ENCODE peak calls at places on chromosomes 3 and 15, in five cellular contexts. K is RCC 7860, Z is mesenteric fat pad, R is neuronal stem cell, E is endothelial cell of umbilical vein. F is an unnamed sample.

GRCh38 chr3:195068045-195068444 is 202.9 kb downstream of the XXYLT1 start:
- DNase-seq in K (no peak), Z (no peak), R (no peak), E (peak; percentile 59), F (no peak)

GRCh38 chr3:11610044-11610671 is 33.6 kb downstream of the VGLL4 start:
- DNase-seq in K (peak; percentile 77), Z (no peak), R (no peak), E (no peak), F (no peak)

GRCh38 chr15:57607570-57608000 is 15.9 kb downstream of the MYZAP start:
- DNase-seq in K (peak; percentile 59), Z (no peak), R (no peak), E (peak; percentile 33), F (no peak)

GRCh38 chr3:54433846-54434245 is 311.5 kb downstream of the CACNA2D3 start:
- DNase-seq in K (no peak), Z (no peak), R (peak; percentile 27), E (no peak), F (no peak)

GRCh38 chr15:67135494-67135893 is 70.1 kb downstream of the SMAD3 start:
- DNase-seq in K (no peak), Z (no peak), R (no peak), E (peak; percentile 61), F (no peak)

GRCh38 chr15:54280726-54281125 is 302.5 kb downstream of the UNC13C start:
- DNase-seq in K (no peak), Z (no peak), R (no peak), E (no peak), F (no peak)

GRCh38 chr15:41506796-41507341 is 6.8 kb downstream of the LTK start:
- DNase-seq in K (no peak), Z (no peak), R (no peak), E (no peak), F (no peak)

GRCh38 chr3:25566358-25566920 is 98.3 kb downstream of the TOP2B start:
- DNase-seq in K (no peak), Z (peak; percentile 84), R (no peak), E (no peak), F (no peak)

GRCh38 chr3:125202197-125202596 is 10.4 kb downstream of the SLC12A8 start:
- DNase-seq in K (peak; percentile 50), Z (no peak), R (no peak), E (no peak), F (no peak)

GRCh38 chr3:156449712-156450574 is 105.0 kb downstream of the SSR3 start:
- DNase-seq in K (peak; percentile 42), Z (no peak), R (no peak), E (peak; percentile 67), F (peak; percentile 35)

GRCh38 chr3:177358968-177359600 is 161.8 kb upstream of the TBL1XR1 start:
- DNase-seq in K (peak; percentile 41), Z (no peak), R (peak; percentile 48), E (peak; percentile 55), F (no peak)

GRCh38 chr15:97072560-97072959 is 742.1 kb downstream of the NR2F2 start:
- DNase-seq in K (no peak), Z (no peak), R (no peak), E (no peak), F (no peak)

GRCh38 chr15:76998661-76999285 is 3.8 kb downstream of the PSTPIP1 start:
- DNase-seq in K (no peak), Z (no peak), R (no peak), E (no peak), F (no peak)

GRCh38 chr3:188760408-188760807 is 411.4 kb upstream of the TPRG1 start:
- DNase-seq in K (no peak), Z (no peak), R (no peak), E (no peak), F (no peak)

GRCh38 chr3:32391643-32392529 is at the start of gene CMTM7:
- DNase-seq in K (peak; percentile 61), Z (peak; percentile 92), R (peak; percentile 43), E (peak; percentile 65), F (peak; percentile 58)

GRCh38 chr3:16467368-16467767 is 46.1 kb downstream of the RFTN1 start:
- DNase-seq in K (no peak), Z (no peak), R (no peak), E (no peak), F (no peak)

GRCh38 chr3:67654832-67655152 is 380 bp upstream of the SUCLG2 start:
- DNase-seq in K (no peak), Z (no peak), R (no peak), E (no peak), F (no peak)

GRCh38 chr3:69806735-69807438 is 67.6 kb downstream of the MITF start:
- DNase-seq in K (no peak), Z (no peak), R (no peak), E (peak; percentile 91), F (no peak)

GRCh38 chr15:38266247-38266996 is 13.8 kb downstream of the SPRED1 start:
- DNase-seq in K (no peak), Z (no peak), R (no peak), E (no peak), F (no peak)